ENCODE peak calls at places on chromosomes 11 and 22, in seven cellular contexts. K is HepG2, M is HCT116, O is Panc1, X is K562, Q is upper lobe of left lung, Y is GM12878. T is an unnamed sample.

GRCh38 chr11:85534806-85535205 is 92.3 kb downstream of the DLG2 start:
- ATAC-seq in K (no peak), O (no peak), M (no peak), Q (no peak), Y (no peak), X (no peak), T (no peak)

GRCh38 chr11:118845369-118845768 is 38.3 kb upstream of the CXCR5 start:
- ATAC-seq in K (no peak), X (peak; percentile 39), M (peak; percentile 63), O (no peak), Y (peak; percentile 62), Q (no peak), T (no peak)

GRCh38 chr22:17460895-17461294 is 91.6 kb downstream of the CECR2 start:
- ATAC-seq in M (no peak), X (no peak), K (no peak), Q (no peak), O (no peak), Y (no peak), T (no peak)

GRCh38 chr22:39230261-39231196 is 14.3 kb downstream of the PDGFB start:
- ATAC-seq in K (peak; percentile 72), Q (no peak), O (peak; percentile 36), X (no peak), M (peak; percentile 43), Y (peak; percentile 17), T (no peak)

GRCh38 chr11:68314886-68315580 is 2.6 kb downstream of the LRP5 start:
- ATAC-seq in Y (peak; percentile 3), O (peak; percentile 65), K (peak; percentile 82), M (peak; percentile 53), X (peak; percentile 57), Q (peak; percentile 5), T (peak; percentile 42)

GRCh38 chr22:45645150-45645525 is 26.5 kb upstream of the ATXN10 start:
- ATAC-seq in Y (no peak), K (peak; percentile 52), O (peak; percentile 53), Q (no peak), X (peak; percentile 16), M (peak; percentile 15), T (peak; percentile 14)

GRCh38 chr22:21055564-21055834 is 9.8 kb downstream of the LRRC74B start:
- ATAC-seq in K (no peak), Y (no peak), Q (no peak), O (no peak), X (peak; percentile 4), M (no peak), T (no peak)

GRCh38 chr11:68504432-68505066 is 44.0 kb downstream of the PPP6R3 start:
- ATAC-seq in O (peak; percentile 13), K (no peak), M (no peak), Q (no peak), X (peak; percentile 22), Y (peak; percentile 24), T (no peak)

GRCh38 chr11:47233989-47234668 is 14.5 kb downstream of the ACP2 start:
- ATAC-seq in Q (peak; percentile 73), K (peak; percentile 69), O (peak; percentile 84), M (peak; percentile 74), X (peak; percentile 84), Y (peak; percentile 45), T (peak; percentile 39)

DNA sequence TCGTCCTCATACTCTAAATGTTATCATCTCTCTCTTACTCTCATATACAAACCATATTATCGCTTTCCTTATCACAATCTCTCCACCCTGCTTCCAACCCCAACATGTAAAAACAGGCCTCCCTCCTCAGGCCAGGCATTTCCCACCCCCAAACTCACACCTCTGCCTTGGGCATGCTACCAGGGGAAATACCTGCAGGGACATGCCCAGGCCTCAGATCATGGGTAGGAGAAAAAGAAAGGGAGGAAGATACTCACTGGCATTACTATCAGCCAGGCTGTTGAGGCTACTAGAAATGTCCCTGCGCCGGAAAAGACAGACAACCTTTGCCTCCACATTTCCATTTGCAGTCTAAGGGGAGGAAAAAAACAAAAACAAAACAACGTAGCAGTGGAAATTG is 1.8 kb downstream of the MTA2 start:
- ATAC-seq in O (no peak), Y (no peak), Q (no peak), K (no peak), X (no peak), M (no peak), T (no peak)
- TF ChIP-seq POLR2AphosphoS5 in O (no peak), Y (no peak), Q (no peak), K (no peak), X (no peak), M (no peak), T (no peak)

GRCh38 chr22:47402876-47403525 is 640.6 kb downstream of the TBC1D22A start:
- ATAC-seq in X (no peak), K (no peak), O (no peak), Q (no peak), Y (no peak), M (no peak), T (no peak)

GRCh38 chr22:47401976-47402770 is 639.7 kb downstream of the TBC1D22A start:
- ATAC-seq in X (no peak), O (no peak), M (no peak), Q (no peak), Y (no peak), K (no peak), T (no peak)

GRCh38 chr22:47400701-47401591 is 638.5 kb downstream of the TBC1D22A start:
- ATAC-seq in M (no peak), Y (no peak), Q (no peak), X (no peak), K (no peak), O (no peak), T (no peak)

GRCh38 chr22:47398921-47399790 is 636.7 kb downstream of the TBC1D22A start:
- ATAC-seq in Y (no peak), M (no peak), X (no peak), O (no peak), K (no peak), Q (no peak), T (no peak)

DNA sequence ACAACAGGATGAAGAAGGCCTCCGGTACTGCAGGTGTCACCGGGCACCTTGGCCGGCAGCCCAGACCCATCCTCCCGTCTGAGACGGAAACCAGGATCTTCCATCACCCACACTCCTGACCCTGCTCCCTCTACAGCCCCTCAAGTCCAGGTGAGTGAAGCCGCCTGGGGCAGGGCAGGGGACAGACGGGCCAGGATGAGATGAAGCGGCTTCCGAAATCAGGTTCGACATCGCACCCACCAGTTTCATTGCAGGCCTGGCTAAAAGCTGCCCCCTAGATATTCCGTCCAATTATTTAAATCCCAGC is 639.1 kb downstream of the TBC1D22A start:
- ATAC-seq in O (no peak), Q (no peak), X (no peak), K (no peak), M (no peak), Y (no peak), T (no peak)
- H3K9me3 ChIP-seq in O (no peaks in the 10 kb centered on the region), Q (no peaks in the 10 kb centered on the region), X (no peaks in the 10 kb centered on the region), K (no peaks in the 10 kb centered on the region), M (no peaks in the 10 kb centered on the region), Y (no peaks in the 10 kb centered on the region), T (no peaks in the 10 kb centered on the region)

GRCh38 chr11:92384316-92384715 is 159.7 kb downstream of the FAT3 start:
- ATAC-seq in M (no peak), Q (no peak), K (no peak), O (no peak), Y (no peak), X (no peak), T (no peak)

GRCh38 chr11:92384807-92385206 is 160.2 kb downstream of the FAT3 start:
- ATAC-seq in X (no peak), Y (no peak), Q (no peak), M (no peak), O (no peak), K (no peak), T (no peak)

GRCh38 chr11:92382311-92382710 is 157.7 kb downstream of the FAT3 start:
- ATAC-seq in O (no peak), Q (no peak), Y (no peak), M (no peak), K (no peak), X (no peak), T (no peak)

GRCh38 chr11:92383430-92383829 is 158.8 kb downstream of the FAT3 start:
- ATAC-seq in M (no peak), K (no peak), Y (no peak), Q (peak; percentile 82), X (no peak), O (no peak), T (no peak)

DNA sequence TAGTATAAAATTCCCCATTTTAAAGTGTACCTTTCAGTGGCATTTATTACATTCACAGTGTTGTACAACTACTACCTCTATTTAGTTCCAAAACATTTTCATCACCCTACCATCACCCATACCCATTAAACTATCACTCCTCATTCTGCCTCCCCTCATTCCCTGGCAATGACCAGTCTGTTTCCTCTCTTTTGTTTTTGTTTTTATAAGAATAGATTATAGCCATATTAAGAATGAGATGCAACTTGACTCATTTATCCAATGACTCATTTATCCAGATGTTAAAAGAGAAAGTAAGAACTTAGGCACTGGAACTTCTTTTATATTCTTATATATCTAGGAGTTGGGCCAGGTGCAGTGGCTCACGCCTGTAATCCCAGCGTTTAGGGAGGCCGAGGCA is 156.3 kb downstream of the FAT3 start:
- ATAC-seq in O (no peak), K (no peak), M (no peak), Y (no peak), X (no peak), Q (no peak), T (no peak)
- TF ChIP-seq POLR2AphosphoS5 in O (no peak), K (no peak), M (no peak), Y (no peak), X (no peak), Q (no peak), T (no peak)

GRCh38 chr22:49208003-49208402 is 619.7 kb downstream of the BRD1 start:
- ATAC-seq in Y (no peak), M (no peak), O (no peak), K (no peak), Q (no peak), X (no peak), T (no peak)

GRCh38 chr22:49208768-49209252 is 618.9 kb downstream of the BRD1 start:
- ATAC-seq in O (no peak), K (no peak), M (no peak), X (no peak), Y (no peak), Q (no peak), T (no peak)

GRCh38 chr22:49205401-49205800 is 622.3 kb downstream of the BRD1 start:
- ATAC-seq in Q (no peak), K (no peak), O (no peak), Y (no peak), M (no peak), X (no peak), T (no peak)

GRCh38 chr22:49206281-49206680 is 621.4 kb downstream of the BRD1 start:
- ATAC-seq in O (no peak), M (no peak), X (no peak), K (no peak), Q (no peak), Y (no peak), T (no peak)

DNA sequence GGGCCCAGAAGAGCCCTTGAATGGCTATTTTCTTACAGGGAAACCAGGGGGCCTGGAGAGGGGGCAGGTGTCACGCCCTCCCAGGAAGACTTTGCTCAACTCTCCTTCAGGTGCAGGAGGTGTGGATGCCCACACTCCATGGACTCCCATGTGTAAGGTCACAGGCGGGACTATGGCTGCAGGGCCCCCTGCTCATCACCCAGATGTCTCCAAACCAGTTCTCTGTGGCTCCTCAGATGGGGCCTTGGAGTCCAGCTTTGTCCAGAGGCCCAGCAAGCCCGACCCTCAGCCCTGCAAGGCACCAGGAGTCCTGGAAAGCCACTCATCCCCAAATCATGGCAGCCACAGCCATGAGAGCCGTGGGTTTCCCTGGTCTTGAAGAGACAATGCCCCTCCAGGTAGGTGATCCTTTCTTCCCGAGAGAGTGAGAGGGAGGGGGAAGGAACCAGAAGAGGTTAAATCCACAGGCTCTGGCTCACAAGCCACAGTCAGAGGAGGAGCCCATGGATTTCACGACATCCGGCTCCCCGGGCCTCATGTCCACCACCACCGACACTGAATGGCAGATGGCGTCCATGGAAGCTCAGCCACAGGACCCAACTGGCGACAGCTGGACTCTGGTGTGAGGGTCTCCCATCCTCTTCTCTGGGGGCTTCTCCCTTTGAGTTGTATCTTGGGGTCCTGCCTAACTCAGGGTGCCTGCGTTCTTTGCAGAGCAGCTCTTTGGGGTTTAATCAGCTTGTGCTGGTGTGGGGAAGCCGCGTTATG is 620.5 kb downstream of the BRD1 start:
- ATAC-seq in O (no peak), X (no peak), M (no peak), K (no peak), Y (no peak), Q (no peak), T (no peak)
- H3K9me3 ChIP-seq in O (no peaks in the 10 kb centered on the region), X (no peaks in the 10 kb centered on the region), M (no peaks in the 10 kb centered on the region), K (no peaks in the 10 kb centered on the region), Y (no peaks in the 10 kb centered on the region), Q (no peaks in the 10 kb centered on the region), T (no peaks in the 10 kb centered on the region)